ENCODE peak calls at places on chromosomes 11 and 22, in five cellular contexts. X is cardiac muscle cell, M is neuronal stem cell, U is adipocyte, R is breast epithelium. C is an unnamed sample.

GRCh38 chr11:128938156-128938885 is 4.3 kb downstream of the TP53AIP1 start:
- DNase-seq in M (no peak), X (no peak), U (no peak), R (no peak), C (no peak)

GRCh38 chr11:35615911-35616900 is 2.1 kb upstream of the FJX1 start:
- DNase-seq in M (peak; percentile 39), U (peak; percentile 86), R (no peak), X (peak; percentile 79), C (peak; percentile 90)

GRCh38 chr11:61834278-61835004 is 6.3 kb downstream of the FADS2 start:
- DNase-seq in M (no peak), X (peak; percentile 92), R (no peak), U (peak; percentile 65), C (peak; percentile 99)

GRCh38 chr11:69144719-69145365 is 10.9 kb upstream of the SMIM38 start:
- DNase-seq in U (peak; percentile 90), X (peak; percentile 42), M (no peak), R (no peak), C (no peak)

GRCh38 chr11:628056-628455 is 1.1 kb upstream of the SCT start:
- DNase-seq in U (no peak), R (no peak), M (no peak), X (no peak), C (no peak)

GRCh38 chr11:92941676-92942571 is 27.5 kb upstream of the MTNR1B start:
- DNase-seq in R (no peak), M (peak; percentile 36), X (peak; percentile 59), U (peak; percentile 73), C (peak; percentile 61)

GRCh38 chr11:108144615-108145014 is 23.2 kb downstream of the ACAT1 start:
- DNase-seq in U (no peak), M (no peak), X (no peak), R (no peak), C (no peak)

GRCh38 chr11:126734752-126735151 is 265.8 kb downstream of the KIRREL3 start:
- DNase-seq in M (no peak), X (no peak), R (no peak), U (no peak), C (no peak)

GRCh38 chr11:107665016-107665415 is 46.8 kb downstream of the SLN start:
- DNase-seq in M (no peak), R (no peak), U (no peak), X (peak; percentile 25), C (peak; percentile 64)

GRCh38 chr22:37749831-37750595 is 53.2 kb downstream of the TRIOBP start:
- DNase-seq in U (peak; percentile 53), M (no peak), X (peak; percentile 50), R (no peak), C (no peak)

GRCh38 chr22:32847067-32847491 is 45.6 kb downstream of the TIMP3 start:
- DNase-seq in X (peak; percentile 33), U (no peak), M (no peak), R (peak; percentile 58), C (no peak)

GRCh38 chr11:133835258-133836075 is 9.8 kb downstream of the SPATA19 start:
- DNase-seq in U (peak; percentile 22), X (peak; percentile 69), M (peak; percentile 78), R (no peak), C (peak; percentile 59)

GRCh38 chr11:118649941-118650340 is 29.5 kb downstream of the TREH start:
- DNase-seq in R (no peak), M (no peak), X (no peak), U (no peak), C (no peak)

GRCh38 chr22:37442537-37442936 is 15.3 kb upstream of the ELFN2 start:
- DNase-seq in M (no peak), R (no peak), X (peak; percentile 64), U (no peak), C (peak; percentile 43)

GRCh38 chr11:64572143-64572542 is 18.9 kb upstream of the SLC22A12 start:
- DNase-seq in U (no peak), R (no peak), X (no peak), M (no peak), C (no peak)

GRCh38 chr11:131889760-131890620 is 519.6 kb downstream of the NTM start:
- DNase-seq in R (no peak), M (no peak), X (peak; percentile 23), U (no peak), C (peak; percentile 51)

GRCh38 chr11:114102993-114103896 is 43.7 kb downstream of the ZBTB16 start:
- DNase-seq in M (no peak), X (no peak), U (no peak), R (no peak), C (no peak)

GRCh38 chr11:12835286-12835685 is 161.1 kb downstream of the TEAD1 start:
- DNase-seq in U (no peak), M (no peak), R (no peak), X (no peak), C (no peak)

GRCh38 chr11:128688031-128688713 is 5.7 kb upstream of the FLI1 start:
- DNase-seq in X (no peak), U (no peak), R (no peak), M (no peak), C (no peak)

GRCh38 chr22:16915711-16916110 is 90.5 kb upstream of the XKR3 start:
- DNase-seq in R (no peak), X (no peak), U (no peak), M (no peak), C (no peak)

GRCh38 chr11:41047229-41047628 is 412.2 kb downstream of the LRRC4C start:
- DNase-seq in U (no peak), R (no peak), M (no peak), X (no peak), C (no peak)

GRCh38 chr11:1741741-1742140 is 8.7 kb downstream of the IFITM10 start:
- DNase-seq in R (no peak), U (no peak), X (no peak), M (no peak), C (no peak)

GRCh38 chr11:70360211-70360610 is 38.1 kb upstream of the CTTN start:
- DNase-seq in X (no peak), M (no peak), U (no peak), R (no peak), C (no peak)
- H3K36me3 ChIP-seq in X (peaks cover 29% of the 10 kb centered on the region), M (peaks cover 33% of the 10 kb centered on the region), U (peaks cover 85% of the 10 kb centered on the region), R (peaks cover 23% of the 10 kb centered on the region), C (peaks cover 80% of the 10 kb centered on the region)

DNA sequence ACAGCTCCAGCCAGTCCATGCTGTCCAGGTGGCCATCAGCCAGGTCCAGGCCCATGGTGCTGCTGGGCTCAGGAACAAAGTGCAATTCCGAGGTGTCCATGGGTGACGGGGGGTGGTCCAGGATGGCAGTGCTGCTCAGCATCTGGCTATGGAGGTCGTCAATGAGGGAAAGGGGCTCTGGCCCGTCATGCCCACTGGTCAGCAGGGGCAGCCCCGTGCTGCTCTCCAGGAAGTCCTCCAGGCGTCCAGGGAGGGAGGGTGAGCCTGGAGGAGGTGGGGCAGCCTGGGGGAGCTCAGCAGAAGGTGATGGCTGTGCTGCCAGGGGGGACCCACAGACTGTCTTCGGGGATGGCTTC is 41.1 kb downstream of the SGSM3 start:
- DNase-seq in R (peak; percentile 50), U (no peak), X (no peak), M (no peak), C (no peak)
- H3K36me3 ChIP-seq in R (peaks cover under 1% of the 10 kb centered on the region), U (peaks cover 67% of the 10 kb centered on the region), X (peaks cover 14% of the 10 kb centered on the region), M (peaks cover 44% of the 10 kb centered on the region), C (peaks cover 61% of the 10 kb centered on the region)

GRCh38 chr11:59602432-59602831 is 13.1 kb downstream of the OSBP start:
- DNase-seq in R (no peak), X (no peak), U (no peak), M (no peak), C (no peak)
- H3K36me3 ChIP-seq in R (peaks cover 13% of the 10 kb centered on the region), X (peaks cover 87% of the 10 kb centered on the region), U (peaks cover 97% of the 10 kb centered on the region), M (peaks cover 29% of the 10 kb centered on the region), C (peaks cover 75% of the 10 kb centered on the region)

GRCh38 chr22:50438305-50439275 is 36.2 kb downstream of the SBF1 start:
- DNase-seq in M (no peak), R (no peak), X (no peak), U (no peak), C (no peak)

GRCh38 chr22:50435701-50436115 is 39.1 kb downstream of the SBF1 start:
- DNase-seq in U (no peak), X (no peak), R (no peak), M (no peak), C (no peak)

GRCh38 chr22:50436134-50436830 is 38.6 kb downstream of the SBF1 start:
- DNase-seq in X (no peak), M (no peak), U (no peak), R (no peak), C (no peak)

GRCh38 chr22:50437511-50438304 is 37.1 kb downstream of the SBF1 start:
- DNase-seq in U (no peak), X (no peak), R (no peak), M (no peak), C (no peak)

DNA sequence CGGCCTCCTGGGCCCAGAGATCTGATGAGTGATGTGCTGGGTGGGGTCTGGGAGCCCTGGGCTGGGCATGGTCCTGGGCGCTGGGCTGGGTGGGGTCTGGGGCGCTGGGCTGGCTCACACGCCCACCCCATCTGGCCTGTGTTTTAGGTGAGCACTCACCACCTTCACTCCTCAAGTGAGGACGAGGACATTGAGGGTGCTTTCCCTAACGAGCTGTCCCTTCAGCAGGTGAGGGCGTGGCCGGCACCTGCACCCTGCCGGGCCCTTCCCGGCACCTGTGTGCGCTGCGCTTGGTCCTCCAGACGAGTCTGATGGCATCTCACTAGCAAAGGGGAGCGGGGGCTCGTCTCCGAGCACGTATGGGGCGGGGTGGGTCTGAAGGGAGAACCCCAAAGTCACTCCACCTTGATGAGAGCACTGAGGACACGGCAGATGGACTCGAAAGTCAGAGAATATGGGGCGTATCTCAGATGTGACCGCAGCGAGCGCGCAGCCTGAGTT is 37.9 kb downstream of the SBF1 start:
- DNase-seq in R (no peak), X (no peak), M (no peak), U (no peak), C (no peak)
- H3K36me3 ChIP-seq in R (no peaks in the 10 kb centered on the region), X (peaks cover 26% of the 10 kb centered on the region), M (peaks cover 46% of the 10 kb centered on the region), U (peaks cover 78% of the 10 kb centered on the region), C (peaks cover 55% of the 10 kb centered on the region)

GRCh38 chr11:67233584-67234190 is 32.6 kb upstream of the GRK2 start:
- DNase-seq in X (no peak), U (no peak), R (no peak), M (no peak), C (no peak)
- H3K36me3 ChIP-seq in X (peaks cover 36% of the 10 kb centered on the region), U (peaks cover 45% of the 10 kb centered on the region), R (no peaks in the 10 kb centered on the region), M (peaks cover 14% of the 10 kb centered on the region), C (peaks cover 37% of the 10 kb centered on the region)

DNA sequence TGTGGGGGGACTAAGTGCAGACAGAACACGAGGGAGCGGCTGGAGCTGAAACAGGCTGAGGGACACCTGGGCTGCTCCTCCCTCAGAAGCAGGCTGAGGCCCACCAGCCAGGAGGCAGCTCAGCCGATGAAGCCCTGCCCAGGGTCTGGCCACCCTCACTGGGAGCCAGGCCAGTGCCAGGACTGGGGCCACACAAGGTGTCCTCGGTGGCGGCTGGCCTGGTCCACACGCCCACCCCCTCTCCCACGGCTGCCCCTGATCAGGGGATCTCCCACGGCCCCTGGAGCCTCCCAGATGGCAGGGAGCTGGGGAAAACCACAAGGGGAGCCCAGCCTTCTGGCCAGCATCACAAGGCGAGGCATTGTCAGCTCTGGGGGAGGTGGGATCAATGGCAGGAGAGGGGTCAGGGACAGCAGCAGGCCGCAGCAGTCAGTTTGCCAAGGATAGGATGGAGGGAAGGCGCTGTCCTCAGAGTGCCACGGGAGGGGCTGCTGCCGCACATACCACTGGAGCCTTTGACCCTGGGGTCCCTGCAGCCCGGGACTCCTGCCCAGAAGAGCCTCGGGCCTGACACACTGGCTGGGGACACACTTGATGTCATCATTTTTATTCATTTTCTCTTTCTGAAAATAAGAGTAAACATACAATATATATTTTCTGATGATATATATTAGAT is 11.7 kb upstream of the RASL10A start:
- DNase-seq in U (no peak), X (no peak), R (no peak), M (no peak), C (no peak)
- H3K36me3 ChIP-seq in U (peaks cover 43% of the 10 kb centered on the region), X (peaks cover 2% of the 10 kb centered on the region), R (no peaks in the 10 kb centered on the region), M (peaks cover 11% of the 10 kb centered on the region), C (no peaks in the 10 kb centered on the region)

GRCh38 chr22:23280356-23281052 is 100.2 kb downstream of the BCR start:
- DNase-seq in M (no peak), R (no peak), X (no peak), U (no peak), C (no peak)
- H3K36me3 ChIP-seq in M (peaks cover 47% of the 10 kb centered on the region), R (no peaks in the 10 kb centered on the region), X (peaks cover 5% of the 10 kb centered on the region), U (peaks cover 33% of the 10 kb centered on the region), C (peaks cover 8% of the 10 kb centered on the region)

C was measured in A673.